ENCODE peak calls at places on chromosomes 13 and 19, in four cellular contexts. S, R, H and B are unnamed samples.

GRCh38 chr13:63882052-63882451 is 2466.4 kb upstream of the PCDH20 start:
- DNase-seq in S (no peak), R (no peak), H (no peak), B (no peak)

GRCh38 chr13:74062933-74063332 is 71.3 kb downstream of the KLF12 start:
- DNase-seq in S (no peak), R (peak; percentile 86), H (no peak), B (no peak)

GRCh38 chr19:14446336-14447036 is 13.4 kb downstream of the PKN1 start:
- DNase-seq in S (no peak), R (no peak), H (no peak), B (no peak)

GRCh38 chr19:35349614-35350521 is 2.2 kb downstream of the FFAR1 start:
- DNase-seq in S (no peak), R (no peak), H (no peak), B (no peak)

GRCh38 chr13:110097013-110097412 is 209.9 kb downstream of the COL4A1 start:
- DNase-seq in S (no peak), R (no peak), H (no peak), B (no peak)

GRCh38 chr13:48231948-48232347 is 1.1 kb upstream of the ITM2B start:
- DNase-seq in S (no peak), R (no peak), H (no peak), B (no peak)

GRCh38 chr13:98216711-98217110 is 39.6 kb upstream of the RNF113B start:
- DNase-seq in S (no peak), R (no peak), H (no peak), B (no peak)

GRCh38 chr13:93289047-93289446 is 62.4 kb downstream of the GPC6 start:
- DNase-seq in S (no peak), R (peak; percentile 15), H (no peak), B (no peak)

GRCh38 chr13:46810440-46810839 is 13.5 kb upstream of the ESD start:
- DNase-seq in S (no peak), R (peak; percentile 7), H (no peak), B (no peak)

GRCh38 chr13:42814868-42815267 is 33.5 kb downstream of the FAM216B start:
- DNase-seq in S (no peak), R (peak; percentile 88), H (no peak), B (peak; percentile 65)

GRCh38 chr13:30730526-30730925 is 4.8 kb upstream of the ALOX5AP start:
- DNase-seq in S (no peak), R (no peak), H (no peak), B (no peak)

GRCh38 chr19:10491472-10492047 is 11.6 kb downstream of the KEAP1 start:
- DNase-seq in S (no peak), R (no peak), H (no peak), B (no peak)

GRCh38 chr13:38398810-38399493 is 49.3 kb downstream of the UFM1 start:
- DNase-seq in S (no peak), R (peak; percentile 64), H (no peak), B (no peak)

GRCh38 chr19:46955114-46955812 is 64.4 kb upstream of the NPAS1 start:
- DNase-seq in S (no peak), R (peak; percentile 69), H (no peak), B (no peak)

GRCh38 chr13:53238241-53238640 is 209.6 kb downstream of the OLFM4 start:
- DNase-seq in S (no peak), R (no peak), H (no peak), B (no peak)

GRCh38 chr19:28065026-28065425 is 1147.9 kb downstream of the UQCRFS1 start:
- DNase-seq in S (no peak), R (peak; percentile 48), H (no peak), B (no peak)

GRCh38 chr19:50640368-50640767 is 687 bp upstream of the SYT3 start:
- DNase-seq in S (no peak), R (no peak), H (no peak), B (no peak)
- H3K4me3 ChIP-seq in S (no peak overlapping the region), R (no peak overlapping the region), H (no peak overlapping the region), B (no peak overlapping the region)

DNA sequence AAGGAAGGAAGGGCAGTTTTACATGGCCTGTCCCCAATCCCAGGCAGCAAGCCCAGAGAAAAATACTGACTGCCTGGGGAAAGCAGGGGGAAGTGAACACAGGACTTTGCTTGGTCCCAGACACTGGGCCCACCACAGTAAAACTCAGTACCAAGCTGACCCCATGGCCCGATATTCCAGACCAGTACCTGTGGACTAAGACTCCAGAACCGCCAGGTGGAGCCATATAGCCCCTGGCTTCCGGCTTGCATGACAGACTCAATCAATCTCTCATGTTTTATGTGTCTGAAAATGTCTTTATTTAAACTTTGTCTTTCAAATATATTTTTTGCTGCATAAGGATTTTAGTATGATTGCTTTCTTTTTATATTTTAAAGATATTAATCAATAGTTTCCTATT is 767.9 kb upstream of the SLITRK6 start:
- DNase-seq in S (no peak), R (no peak), H (no peak), B (no peak)
- TF ChIP-seq CTCF in S (no peak), R (no peak), H (peak; percentile 39), B (no peak)

GRCh38 chr13:112744306-112745021 is 54.6 kb downstream of the ATP11A start:
- DNase-seq in S (no peak), R (peak; percentile 71), H (no peak), B (no peak)
- H3K4me3 ChIP-seq in S (no peak overlapping the region), R (no peak overlapping the region), H (no peak overlapping the region), B (no peak overlapping the region)

DNA sequence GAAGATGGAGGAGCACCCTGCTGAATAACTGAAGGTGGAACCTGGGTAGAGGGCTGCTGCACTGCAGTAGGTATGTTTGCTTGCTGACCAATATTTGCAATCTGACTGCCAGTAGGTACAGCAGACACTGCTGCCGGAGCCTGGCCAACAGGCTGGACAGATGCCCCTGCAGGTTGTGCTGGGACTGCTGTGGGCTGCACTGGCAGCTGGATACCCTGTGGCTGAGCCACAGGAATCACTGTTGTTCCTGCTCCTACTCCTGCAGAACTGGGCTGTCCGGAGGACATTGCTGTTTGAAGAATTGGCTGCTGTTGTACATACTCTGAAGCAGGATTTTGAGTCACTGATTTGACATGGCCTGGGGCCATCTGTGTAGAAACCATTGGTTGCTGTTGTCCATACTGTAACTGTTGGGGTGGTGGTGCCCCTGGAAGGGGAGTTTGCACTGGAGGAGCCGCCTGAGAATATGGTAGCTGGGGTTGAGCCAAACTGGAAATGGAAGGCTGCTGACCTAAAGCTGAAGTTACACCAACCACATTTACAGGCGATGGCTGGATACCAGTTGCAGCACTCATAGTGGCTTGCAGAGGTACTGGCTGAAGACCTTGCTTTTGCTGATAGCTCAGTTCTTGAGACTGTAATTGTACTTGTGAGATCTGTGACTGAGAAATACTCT is 2.2 kb downstream of the TSC22D1 start:
- DNase-seq in S (no peak), R (peak; percentile 83), H (no peak), B (peak; percentile 75)
- TF ChIP-seq CTCF in S (no peak), R (peak; percentile 45), H (peak; percentile 50), B (peak; percentile 78)

DNA sequence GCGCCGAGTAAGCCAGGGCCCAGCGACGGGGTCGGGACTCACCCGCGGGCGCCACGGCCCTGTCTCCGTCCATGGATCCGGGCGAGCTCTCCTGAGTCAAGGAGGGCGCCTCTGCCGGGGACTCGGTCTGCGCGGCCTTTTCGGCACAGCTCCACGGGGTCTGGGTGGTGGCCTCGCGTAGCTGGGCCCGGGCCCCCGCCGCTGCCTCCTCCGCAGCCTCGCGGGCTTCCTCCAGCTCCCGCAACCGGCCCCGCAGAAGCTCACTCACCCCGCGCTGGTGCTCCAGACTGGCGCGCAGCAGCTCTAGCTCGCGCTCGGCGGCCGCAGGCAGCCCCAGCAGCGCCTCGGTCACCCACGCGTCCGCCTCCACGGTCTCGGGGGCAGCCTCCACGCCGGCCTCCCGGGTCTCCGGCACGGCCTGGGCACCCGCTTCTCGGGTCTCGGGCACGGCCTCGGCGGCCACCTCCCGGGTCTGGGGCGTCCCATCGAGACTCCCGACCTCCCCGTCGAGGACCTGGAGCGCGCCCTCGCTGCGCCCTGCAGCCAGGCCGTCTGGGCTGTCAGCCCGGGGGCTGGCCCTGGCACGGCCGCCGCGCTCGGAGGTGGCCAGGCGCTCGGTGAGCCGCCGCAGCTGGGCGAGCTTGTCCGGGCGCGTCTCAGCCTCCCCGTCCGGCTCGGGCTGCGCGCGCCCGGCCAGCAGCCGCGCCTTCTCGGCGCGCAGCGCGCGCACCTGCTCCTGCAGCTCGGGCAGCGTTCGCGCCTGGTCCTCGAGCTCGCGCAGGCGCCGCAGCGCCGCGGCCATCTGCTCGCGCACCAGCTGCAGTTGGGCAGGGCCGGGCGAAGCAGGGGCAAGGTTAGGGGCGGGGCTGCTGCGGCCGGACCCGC is 8.4 kb downstream of the KANK3 start:
- DNase-seq in S (no peak), R (peak; percentile 73), H (no peak), B (no peak)
- H3K4me3 ChIP-seq in S (no peak overlapping the region), R (no peak overlapping the region), H (no peak overlapping the region), B (peak overlapping the region; percentile 5)

GRCh38 chr19:50893047-50893737 is 18.0 kb downstream of the KLK4 start:
- DNase-seq in S (no peak), R (no peak), H (no peak), B (no peak)
- TF ChIP-seq CTCF in S (no peak), R (no peak), H (peak; percentile 10), B (no peak)

GRCh38 chr13:87677043-87677333 is 5.8 kb downstream of the SLITRK5 start:
- DNase-seq in S (no peak), R (no peak), H (no peak), B (no peak)

GRCh38 chr13:87680298-87680697 is 9.1 kb downstream of the SLITRK5 start:
- DNase-seq in S (no peak), R (no peak), H (no peak), B (no peak)

GRCh38 chr13:87677334-87678234 is 6.4 kb downstream of the SLITRK5 start:
- DNase-seq in S (no peak), R (no peak), H (no peak), B (no peak)

GRCh38 chr13:87676254-87677042 is 5.3 kb downstream of the SLITRK5 start:
- DNase-seq in S (no peak), R (no peak), H (no peak), B (no peak)

GRCh38 chr13:87678353-87678752 is 7.2 kb downstream of the SLITRK5 start:
- DNase-seq in S (no peak), R (no peak), H (no peak), B (no peak)
- H3K4me3 ChIP-seq in S (peak overlapping the region; percentile 33), R (no peak overlapping the region), H (peak overlapping the region; percentile 74), B (peak overlapping the region; percentile 55)